ENCODE peak calls at places on chromosomes 13 and 19, in nine cellular contexts. One of them, this sample, is unnamed.

GRCh38 chr19:15379996-15380647 is 535 bp upstream of the AKAP8 start:
- DNase-seq in CD4-positive, alpha-beta T cell: no peak
- DNase-seq in ascending aorta: peak
- DNase-seq in lung microvascular endothelial cell: peak
- DNase-seq in stimulated activated CD4-positive, alpha-beta T cell treated with anti-CD3 and anti-CD28 coated beads, TNF-alpha, amount 100 ng/mL, for 24 hours: no peak
- DNase-seq in amygdala: no peak
- DNase-seq in NCI-H460: peak
- DNase-seq in activated CD4-positive, CD25-positive, alpha-beta regulatory T cell: no peak
- DNase-seq in A549: peak
- DNase-seq in this sample: no peak

GRCh38 chr13:46296920-46297319 is 85.2 kb downstream of the LRRC63 start:
- DNase-seq in CD4-positive, alpha-beta T cell: no peak
- DNase-seq in ascending aorta: no peak
- DNase-seq in lung microvascular endothelial cell: peak
- DNase-seq in stimulated activated CD4-positive, alpha-beta T cell treated with anti-CD3 and anti-CD28 coated beads, TNF-alpha, amount 100 ng/mL, for 24 hours: no peak
- DNase-seq in amygdala: no peak
- DNase-seq in NCI-H460: peak
- DNase-seq in activated CD4-positive, CD25-positive, alpha-beta regulatory T cell: no peak
- DNase-seq in A549: no peak
- DNase-seq in this sample: no peak

GRCh38 chr19:1619703-1620102 is 14.4 kb upstream of the UQCR11 start:
- DNase-seq in CD4-positive, alpha-beta T cell: no peak
- DNase-seq in ascending aorta: no peak
- DNase-seq in lung microvascular endothelial cell: no peak
- DNase-seq in stimulated activated CD4-positive, alpha-beta T cell treated with anti-CD3 and anti-CD28 coated beads, TNF-alpha, amount 100 ng/mL, for 24 hours: no peak
- DNase-seq in amygdala: no peak
- DNase-seq in NCI-H460: no peak
- DNase-seq in activated CD4-positive, CD25-positive, alpha-beta regulatory T cell: no peak
- DNase-seq in A549: no peak
- DNase-seq in this sample: no peak

GRCh38 chr13:32165791-32166190 is 134.2 kb downstream of the FRY start:
- DNase-seq in CD4-positive, alpha-beta T cell: no peak
- DNase-seq in ascending aorta: peak
- DNase-seq in lung microvascular endothelial cell: no peak
- DNase-seq in stimulated activated CD4-positive, alpha-beta T cell treated with anti-CD3 and anti-CD28 coated beads, TNF-alpha, amount 100 ng/mL, for 24 hours: no peak
- DNase-seq in amygdala: peak
- DNase-seq in NCI-H460: no peak
- DNase-seq in activated CD4-positive, CD25-positive, alpha-beta regulatory T cell: no peak
- DNase-seq in A549: no peak
- DNase-seq in this sample: no peak

GRCh38 chr19:12939292-12939606 is 840 bp downstream of the CALR start:
- DNase-seq in CD4-positive, alpha-beta T cell: no peak
- DNase-seq in ascending aorta: no peak
- DNase-seq in lung microvascular endothelial cell: peak
- DNase-seq in stimulated activated CD4-positive, alpha-beta T cell treated with anti-CD3 and anti-CD28 coated beads, TNF-alpha, amount 100 ng/mL, for 24 hours: no peak
- DNase-seq in amygdala: no peak
- DNase-seq in NCI-H460: no peak
- DNase-seq in activated CD4-positive, CD25-positive, alpha-beta regulatory T cell: no peak
- DNase-seq in A549: no peak
- DNase-seq in this sample: no peak

GRCh38 chr19:39831679-39832078 is 2.3 kb downstream of the DYRK1B start:
- DNase-seq in CD4-positive, alpha-beta T cell: no peak
- DNase-seq in ascending aorta: no peak
- DNase-seq in lung microvascular endothelial cell: no peak
- DNase-seq in stimulated activated CD4-positive, alpha-beta T cell treated with anti-CD3 and anti-CD28 coated beads, TNF-alpha, amount 100 ng/mL, for 24 hours: no peak
- DNase-seq in amygdala: no peak
- DNase-seq in NCI-H460: no peak
- DNase-seq in activated CD4-positive, CD25-positive, alpha-beta regulatory T cell: no peak
- DNase-seq in A549: no peak
- DNase-seq in this sample: no peak

GRCh38 chr19:53424968-53425597 is 6.7 kb upstream of the ZNF761 start:
- DNase-seq in CD4-positive, alpha-beta T cell: peak
- DNase-seq in ascending aorta: peak
- DNase-seq in lung microvascular endothelial cell: peak
- DNase-seq in stimulated activated CD4-positive, alpha-beta T cell treated with anti-CD3 and anti-CD28 coated beads, TNF-alpha, amount 100 ng/mL, for 24 hours: peak
- DNase-seq in amygdala: peak
- DNase-seq in NCI-H460: no peak
- DNase-seq in activated CD4-positive, CD25-positive, alpha-beta regulatory T cell: peak
- DNase-seq in A549: no peak
- DNase-seq in this sample: no peak

GRCh38 chr13:53703371-53704080 is 674.9 kb downstream of the OLFM4 start:
- DNase-seq in CD4-positive, alpha-beta T cell: no peak
- DNase-seq in ascending aorta: no peak
- DNase-seq in lung microvascular endothelial cell: no peak
- DNase-seq in stimulated activated CD4-positive, alpha-beta T cell treated with anti-CD3 and anti-CD28 coated beads, TNF-alpha, amount 100 ng/mL, for 24 hours: no peak
- DNase-seq in amygdala: no peak
- DNase-seq in NCI-H460: no peak
- DNase-seq in activated CD4-positive, CD25-positive, alpha-beta regulatory T cell: no peak
- DNase-seq in A549: no peak
- DNase-seq in this sample: no peak

GRCh38 chr13:113002891-113003290 is 33.9 kb downstream of the MCF2L start:
- DNase-seq in CD4-positive, alpha-beta T cell: no peak
- DNase-seq in ascending aorta: no peak
- DNase-seq in lung microvascular endothelial cell: no peak
- DNase-seq in stimulated activated CD4-positive, alpha-beta T cell treated with anti-CD3 and anti-CD28 coated beads, TNF-alpha, amount 100 ng/mL, for 24 hours: no peak
- DNase-seq in amygdala: no peak
- DNase-seq in NCI-H460: no peak
- DNase-seq in activated CD4-positive, CD25-positive, alpha-beta regulatory T cell: no peak
- DNase-seq in A549: no peak
- DNase-seq in this sample: no peak

GRCh38 chr19:28465317-28466086 is 747.4 kb downstream of the UQCRFS1 start:
- DNase-seq in CD4-positive, alpha-beta T cell: no peak
- DNase-seq in ascending aorta: peak
- DNase-seq in lung microvascular endothelial cell: peak
- DNase-seq in stimulated activated CD4-positive, alpha-beta T cell treated with anti-CD3 and anti-CD28 coated beads, TNF-alpha, amount 100 ng/mL, for 24 hours: no peak
- DNase-seq in amygdala: no peak
- DNase-seq in NCI-H460: no peak
- DNase-seq in activated CD4-positive, CD25-positive, alpha-beta regulatory T cell: no peak
- DNase-seq in A549: no peak
- DNase-seq in this sample: no peak

GRCh38 chr19:44648536-44649370 is 5.0 kb downstream of the PVR start:
- DNase-seq in CD4-positive, alpha-beta T cell: no peak
- DNase-seq in ascending aorta: no peak
- DNase-seq in lung microvascular endothelial cell: peak
- DNase-seq in stimulated activated CD4-positive, alpha-beta T cell treated with anti-CD3 and anti-CD28 coated beads, TNF-alpha, amount 100 ng/mL, for 24 hours: no peak
- DNase-seq in amygdala: no peak
- DNase-seq in NCI-H460: no peak
- DNase-seq in activated CD4-positive, CD25-positive, alpha-beta regulatory T cell: no peak
- DNase-seq in A549: no peak
- DNase-seq in this sample: no peak

GRCh38 chr13:55199132-55199531 is 1941.6 kb upstream of the PRR20A start:
- DNase-seq in CD4-positive, alpha-beta T cell: no peak
- DNase-seq in ascending aorta: no peak
- DNase-seq in lung microvascular endothelial cell: no peak
- DNase-seq in stimulated activated CD4-positive, alpha-beta T cell treated with anti-CD3 and anti-CD28 coated beads, TNF-alpha, amount 100 ng/mL, for 24 hours: no peak
- DNase-seq in amygdala: no peak
- DNase-seq in NCI-H460: no peak
- DNase-seq in activated CD4-positive, CD25-positive, alpha-beta regulatory T cell: no peak
- DNase-seq in A549: no peak
- DNase-seq in this sample: no peak

GRCh38 chr13:100666124-100666523 is 8.5 kb downstream of the TMTC4 start:
- DNase-seq in CD4-positive, alpha-beta T cell: no peak
- DNase-seq in ascending aorta: no peak
- DNase-seq in lung microvascular endothelial cell: no peak
- DNase-seq in stimulated activated CD4-positive, alpha-beta T cell treated with anti-CD3 and anti-CD28 coated beads, TNF-alpha, amount 100 ng/mL, for 24 hours: no peak
- DNase-seq in amygdala: no peak
- DNase-seq in NCI-H460: no peak
- DNase-seq in activated CD4-positive, CD25-positive, alpha-beta regulatory T cell: no peak
- DNase-seq in A549: no peak
- DNase-seq in this sample: no peak

GRCh38 chr13:94382520-94382919 is 97.0 kb downstream of the DCT start:
- DNase-seq in CD4-positive, alpha-beta T cell: no peak
- DNase-seq in ascending aorta: no peak
- DNase-seq in lung microvascular endothelial cell: no peak
- DNase-seq in stimulated activated CD4-positive, alpha-beta T cell treated with anti-CD3 and anti-CD28 coated beads, TNF-alpha, amount 100 ng/mL, for 24 hours: no peak
- DNase-seq in amygdala: no peak
- DNase-seq in NCI-H460: no peak
- DNase-seq in activated CD4-positive, CD25-positive, alpha-beta regulatory T cell: no peak
- DNase-seq in A549: no peak
- DNase-seq in this sample: no peak

GRCh38 chr13:87052731-87053130 is 618.4 kb upstream of the SLITRK5 start:
- DNase-seq in CD4-positive, alpha-beta T cell: no peak
- DNase-seq in ascending aorta: no peak
- DNase-seq in lung microvascular endothelial cell: no peak
- DNase-seq in stimulated activated CD4-positive, alpha-beta T cell treated with anti-CD3 and anti-CD28 coated beads, TNF-alpha, amount 100 ng/mL, for 24 hours: no peak
- DNase-seq in amygdala: no peak
- DNase-seq in NCI-H460: no peak
- DNase-seq in activated CD4-positive, CD25-positive, alpha-beta regulatory T cell: no peak
- DNase-seq in A549: no peak
- DNase-seq in this sample: no peak

GRCh38 chr19:49441210-49441959 is at the start of gene SLC17A7:
- DNase-seq in CD4-positive, alpha-beta T cell: peak
- DNase-seq in ascending aorta: peak
- DNase-seq in lung microvascular endothelial cell: no peak
- DNase-seq in stimulated activated CD4-positive, alpha-beta T cell treated with anti-CD3 and anti-CD28 coated beads, TNF-alpha, amount 100 ng/mL, for 24 hours: no peak
- DNase-seq in amygdala: peak
- DNase-seq in NCI-H460: no peak
- DNase-seq in activated CD4-positive, CD25-positive, alpha-beta regulatory T cell: no peak
- DNase-seq in A549: peak
- DNase-seq in this sample: no peak

GRCh38 chr13:109545964-109546363 is 240.4 kb downstream of the IRS2 start:
- DNase-seq in CD4-positive, alpha-beta T cell: no peak
- DNase-seq in ascending aorta: no peak
- DNase-seq in lung microvascular endothelial cell: no peak
- DNase-seq in stimulated activated CD4-positive, alpha-beta T cell treated with anti-CD3 and anti-CD28 coated beads, TNF-alpha, amount 100 ng/mL, for 24 hours: no peak
- DNase-seq in amygdala: no peak
- DNase-seq in NCI-H460: no peak
- DNase-seq in activated CD4-positive, CD25-positive, alpha-beta regulatory T cell: no peak
- DNase-seq in A549: no peak
- DNase-seq in this sample: no peak

This sample was measured in GOT3.